ENCODE peak calls at places on chromosomes 6 and 20, in nine cellular contexts. One of them, this sample, is unnamed.

GRCh38 chr6:69116658-69117057 is 481.6 kb downstream of the ADGRB3 start:
- DNase-seq in progenitor cell of endocrine pancreas: no peak
- DNase-seq in psoas muscle: no peak
- DNase-seq in H7: no peak
- DNase-seq in cardiac septum: no peak
- DNase-seq in OCI-M1: no peak
- DNase-seq in ascending aorta: no peak
- DNase-seq in NCI-H2081: no peak
- DNase-seq in GM06990: no peak
- DNase-seq in this sample: no peak

GRCh38 chr20:49562341-49563014 is 5.5 kb downstream of the PTGIS start:
- DNase-seq in OCI-M1: no peak
- DNase-seq in H7: peak
- DNase-seq in NCI-H2081: no peak
- DNase-seq in ascending aorta: peak
- DNase-seq in progenitor cell of endocrine pancreas: no peak
- DNase-seq in GM06990: no peak
- DNase-seq in psoas muscle: peak
- DNase-seq in cardiac septum: peak
- DNase-seq in this sample: no peak

GRCh38 chr20:51500936-51501335 is 41.6 kb downstream of the NFATC2 start:
- DNase-seq in H7: no peak
- DNase-seq in NCI-H2081: no peak
- DNase-seq in progenitor cell of endocrine pancreas: no peak
- DNase-seq in GM06990: no peak
- DNase-seq in psoas muscle: no peak
- DNase-seq in cardiac septum: no peak
- DNase-seq in OCI-M1: peak
- DNase-seq in ascending aorta: no peak
- DNase-seq in this sample: no peak

GRCh38 chr6:156828280-156828703 is 51.1 kb downstream of the ARID1B start:
- DNase-seq in H7: no peak
- DNase-seq in cardiac septum: no peak
- DNase-seq in ascending aorta: no peak
- DNase-seq in GM06990: no peak
- DNase-seq in NCI-H2081: no peak
- DNase-seq in progenitor cell of endocrine pancreas: no peak
- DNase-seq in psoas muscle: peak
- DNase-seq in OCI-M1: no peak
- DNase-seq in this sample: no peak

GRCh38 chr20:24657211-24657610 is 187.8 kb downstream of the SYNDIG1 start:
- DNase-seq in NCI-H2081: no peak
- DNase-seq in H7: no peak
- DNase-seq in psoas muscle: no peak
- DNase-seq in GM06990: no peak
- DNase-seq in progenitor cell of endocrine pancreas: no peak
- DNase-seq in ascending aorta: no peak
- DNase-seq in OCI-M1: no peak
- DNase-seq in cardiac septum: no peak
- DNase-seq in this sample: no peak

GRCh38 chr20:22232923-22233322 is 351.4 kb downstream of the FOXA2 start:
- DNase-seq in NCI-H2081: no peak
- DNase-seq in psoas muscle: no peak
- DNase-seq in GM06990: no peak
- DNase-seq in progenitor cell of endocrine pancreas: no peak
- DNase-seq in OCI-M1: no peak
- DNase-seq in H7: no peak
- DNase-seq in ascending aorta: no peak
- DNase-seq in cardiac septum: no peak
- DNase-seq in this sample: no peak

GRCh38 chr6:119184008-119184665 is 105.7 kb upstream of the FAM184A start:
- DNase-seq in ascending aorta: no peak
- DNase-seq in OCI-M1: no peak
- DNase-seq in GM06990: no peak
- DNase-seq in progenitor cell of endocrine pancreas: no peak
- DNase-seq in cardiac septum: no peak
- DNase-seq in psoas muscle: no peak
- DNase-seq in H7: no peak
- DNase-seq in NCI-H2081: no peak
- DNase-seq in this sample: no peak

GRCh38 chr20:52959125-52959524 is 13.0 kb upstream of the TSHZ2 start:
- DNase-seq in psoas muscle: no peak
- DNase-seq in cardiac septum: no peak
- DNase-seq in OCI-M1: peak
- DNase-seq in H7: no peak
- DNase-seq in progenitor cell of endocrine pancreas: no peak
- DNase-seq in ascending aorta: no peak
- DNase-seq in GM06990: no peak
- DNase-seq in NCI-H2081: peak
- DNase-seq in this sample: no peak

GRCh38 chr6:31125162-31125561 is 4.9 kb upstream of the CDSN start:
- DNase-seq in ascending aorta: no peak
- DNase-seq in NCI-H2081: no peak
- DNase-seq in psoas muscle: peak
- DNase-seq in OCI-M1: no peak
- DNase-seq in GM06990: no peak
- DNase-seq in progenitor cell of endocrine pancreas: no peak
- DNase-seq in H7: peak
- DNase-seq in cardiac septum: no peak
- DNase-seq in this sample: no peak

GRCh38 chr6:142444388-142444787 is 142.6 kb downstream of the ADGRG6 start:
- DNase-seq in progenitor cell of endocrine pancreas: no peak
- DNase-seq in NCI-H2081: no peak
- DNase-seq in psoas muscle: no peak
- DNase-seq in GM06990: no peak
- DNase-seq in cardiac septum: no peak
- DNase-seq in OCI-M1: no peak
- DNase-seq in ascending aorta: no peak
- DNase-seq in H7: no peak
- DNase-seq in this sample: no peak

GRCh38 chr20:36497856-36498255 is 43.5 kb upstream of the MYL9 start:
- DNase-seq in psoas muscle: no peak
- DNase-seq in GM06990: no peak
- DNase-seq in H7: no peak
- DNase-seq in OCI-M1: no peak
- DNase-seq in cardiac septum: no peak
- DNase-seq in NCI-H2081: no peak
- DNase-seq in ascending aorta: no peak
- DNase-seq in progenitor cell of endocrine pancreas: no peak
- DNase-seq in this sample: no peak

GRCh38 chr20:444862-445426 is 17.4 kb downstream of the TBC1D20 start:
- DNase-seq in ascending aorta: no peak
- DNase-seq in OCI-M1: no peak
- DNase-seq in psoas muscle: no peak
- DNase-seq in NCI-H2081: no peak
- DNase-seq in cardiac septum: no peak
- DNase-seq in H7: no peak
- DNase-seq in GM06990: no peak
- DNase-seq in progenitor cell of endocrine pancreas: no peak
- DNase-seq in this sample: no peak

GRCh38 chr6:90278129-90278528 is 18.5 kb downstream of the BACH2 start:
- DNase-seq in H7: no peak
- DNase-seq in psoas muscle: no peak
- DNase-seq in NCI-H2081: no peak
- DNase-seq in progenitor cell of endocrine pancreas: no peak
- DNase-seq in ascending aorta: no peak
- DNase-seq in GM06990: no peak
- DNase-seq in OCI-M1: no peak
- DNase-seq in cardiac septum: no peak
- DNase-seq in this sample: no peak

GRCh38 chr6:12348530-12349511 is 58.7 kb downstream of the EDN1 start:
- DNase-seq in cardiac septum: no peak
- DNase-seq in ascending aorta: no peak
- DNase-seq in OCI-M1: no peak
- DNase-seq in progenitor cell of endocrine pancreas: no peak
- DNase-seq in H7: no peak
- DNase-seq in GM06990: no peak
- DNase-seq in NCI-H2081: no peak
- DNase-seq in psoas muscle: no peak
- DNase-seq in this sample: no peak

GRCh38 chr6:151387581-151387980 is 3.8 kb downstream of the ZBTB2 start:
- DNase-seq in OCI-M1: no peak
- DNase-seq in psoas muscle: no peak
- DNase-seq in progenitor cell of endocrine pancreas: no peak
- DNase-seq in NCI-H2081: no peak
- DNase-seq in ascending aorta: no peak
- DNase-seq in GM06990: no peak
- DNase-seq in H7: no peak
- DNase-seq in cardiac septum: no peak
- DNase-seq in this sample: no peak

GRCh38 chr6:133274813-133275212 is 33.7 kb downstream of the EYA4 start:
- DNase-seq in progenitor cell of endocrine pancreas: no peak
- DNase-seq in NCI-H2081: no peak
- DNase-seq in GM06990: no peak
- DNase-seq in ascending aorta: no peak
- DNase-seq in OCI-M1: no peak
- DNase-seq in psoas muscle: no peak
- DNase-seq in H7: no peak
- DNase-seq in cardiac septum: no peak
- DNase-seq in this sample: no peak

GRCh38 chr20:2164421-2164820 is 62.8 kb downstream of the STK35 start:
- DNase-seq in psoas muscle: no peak
- DNase-seq in GM06990: no peak
- DNase-seq in OCI-M1: no peak
- DNase-seq in cardiac septum: no peak
- DNase-seq in ascending aorta: no peak
- DNase-seq in H7: no peak
- DNase-seq in NCI-H2081: no peak
- DNase-seq in progenitor cell of endocrine pancreas: no peak
- DNase-seq in this sample: no peak

GRCh38 chr6:142009647-142010046 is 123.1 kb upstream of the GJE1 start:
- DNase-seq in progenitor cell of endocrine pancreas: no peak
- DNase-seq in ascending aorta: no peak
- DNase-seq in GM06990: no peak
- DNase-seq in cardiac septum: no peak
- DNase-seq in NCI-H2081: no peak
- DNase-seq in psoas muscle: no peak
- DNase-seq in H7: no peak
- DNase-seq in OCI-M1: peak
- DNase-seq in this sample: no peak

GRCh38 chr6:169932491-169932890 is 181.1 kb downstream of the ERMARD start:
- DNase-seq in ascending aorta: no peak
- DNase-seq in H7: peak
- DNase-seq in psoas muscle: no peak
- DNase-seq in OCI-M1: no peak
- DNase-seq in cardiac septum: no peak
- DNase-seq in NCI-H2081: no peak
- DNase-seq in GM06990: no peak
- DNase-seq in progenitor cell of endocrine pancreas: no peak
- DNase-seq in this sample: no peak

GRCh38 chr6:145904878-145905277 is 59.3 kb downstream of the SHPRH start:
- DNase-seq in progenitor cell of endocrine pancreas: no peak
- DNase-seq in H7: no peak
- DNase-seq in OCI-M1: no peak
- DNase-seq in cardiac septum: no peak
- DNase-seq in ascending aorta: no peak
- DNase-seq in GM06990: no peak
- DNase-seq in psoas muscle: no peak
- DNase-seq in NCI-H2081: no peak
- DNase-seq in this sample: no peak

GRCh38 chr20:3101737-3102574 is 17.4 kb upstream of the AVP start:
- DNase-seq in NCI-H2081: no peak
- DNase-seq in psoas muscle: no peak
- DNase-seq in GM06990: peak
- DNase-seq in ascending aorta: no peak
- DNase-seq in OCI-M1: no peak
- DNase-seq in progenitor cell of endocrine pancreas: no peak
- DNase-seq in H7: no peak
- DNase-seq in cardiac septum: no peak
- DNase-seq in this sample: no peak

GRCh38 chr20:35030136-35030535 is 62.5 kb downstream of the TRPC4AP start:
- DNase-seq in progenitor cell of endocrine pancreas: no peak
- DNase-seq in psoas muscle: no peak
- DNase-seq in OCI-M1: no peak
- DNase-seq in NCI-H2081: no peak
- DNase-seq in cardiac septum: no peak
- DNase-seq in GM06990: no peak
- DNase-seq in ascending aorta: no peak
- DNase-seq in H7: no peak
- DNase-seq in this sample: no peak

GRCh38 chr6:7542878-7543394 is 1.5 kb downstream of the DSP start:
- DNase-seq in H7: peak
- DNase-seq in progenitor cell of endocrine pancreas: peak
- DNase-seq in NCI-H2081: peak
- DNase-seq in ascending aorta: no peak
- DNase-seq in cardiac septum: peak
- DNase-seq in OCI-M1: no peak
- DNase-seq in GM06990: no peak
- DNase-seq in psoas muscle: peak
- DNase-seq in this sample: no peak

GRCh38 chr6:31660998-31661866 is 654 bp upstream of the C6orf47 start:
- DNase-seq in GM06990: no peak
- DNase-seq in cardiac septum: no peak
- DNase-seq in NCI-H2081: no peak
- DNase-seq in psoas muscle: no peak
- DNase-seq in progenitor cell of endocrine pancreas: no peak
- DNase-seq in OCI-M1: peak
- DNase-seq in H7: no peak
- DNase-seq in ascending aorta: no peak
- DNase-seq in this sample: no peak

GRCh38 chr6:12008366-12009179 is 3.5 kb upstream of the HIVEP1 start:
- DNase-seq in cardiac septum: peak
- DNase-seq in ascending aorta: no peak
- DNase-seq in NCI-H2081: peak
- DNase-seq in H7: peak
- DNase-seq in psoas muscle: peak
- DNase-seq in progenitor cell of endocrine pancreas: peak
- DNase-seq in OCI-M1: peak
- DNase-seq in GM06990: peak
- DNase-seq in this sample: peak

This sample was measured in iPS DF 19.7.